ENCODE peak calls at places on chromosome 13, in seven cellular contexts. A, O, S, H, N, Q and P are unnamed samples.
A peak's percentile ranks its signal among the peaks of the same experiment; 100 is the strongest.

GRCh38 chr13:110107568-110108347 is 199.2 kb downstream of the COL4A1 start:
- DNase-seq in A (no peak), O (no peak), S (no peak), H (no peak), N (no peak), Q (no peak), P (no peak)

GRCh38 chr13:50744261-50744660 is 99.2 kb downstream of the DLEU7 start:
- DNase-seq in A (no peak), O (no peak), S (no peak), H (no peak), N (no peak), Q (no peak), P (no peak)

GRCh38 chr13:108322206-108322824 is 52.8 kb downstream of the TNFSF13B start:
- DNase-seq in A (peak; percentile 60), O (no peak), S (peak; percentile 75), H (no peak), N (no peak), Q (peak; percentile 10), P (peak; percentile 59)

GRCh38 chr13:33125821-33126570 is 109.8 kb downstream of the KL start:
- DNase-seq in A (peak; percentile 95), O (peak; percentile 61), S (no peak), H (no peak), N (no peak), Q (peak; percentile 35), P (no peak)

GRCh38 chr13:71218960-71219359 is 648.0 kb downstream of the DACH1 start:
- DNase-seq in A (no peak), O (no peak), S (no peak), H (no peak), N (no peak), Q (no peak), P (no peak)

GRCh38 chr13:73254827-73255226 is 196.0 kb downstream of the KLF5 start:
- DNase-seq in A (no peak), O (no peak), S (no peak), H (no peak), N (no peak), Q (no peak), P (no peak)

GRCh38 chr13:45821861-45822260 is 29.7 kb downstream of the SIAH3 start:
- DNase-seq in A (no peak), O (no peak), S (no peak), H (no peak), N (no peak), Q (no peak), P (no peak)

GRCh38 chr13:35714096-35714495 is 237.6 kb upstream of the MAB21L1 start:
- DNase-seq in A (no peak), O (no peak), S (no peak), H (no peak), N (no peak), Q (no peak), P (no peak)

GRCh38 chr13:106520205-106521004 is 15.1 kb downstream of the EFNB2 start:
- DNase-seq in A (peak; percentile 55), O (no peak), S (peak; percentile 38), H (no peak), N (no peak), Q (no peak), P (peak; percentile 20)

GRCh38 chr13:45206340-45206739 is 5.5 kb upstream of the KCTD4 start:
- DNase-seq in A (peak; percentile 84), O (no peak), S (no peak), H (no peak), N (no peak), Q (peak; percentile 78), P (no peak)

GRCh38 chr13:44406617-44407016 is 33.0 kb downstream of the SERP2 start:
- DNase-seq in A (no peak), O (no peak), S (no peak), H (no peak), N (no peak), Q (no peak), P (no peak)

GRCh38 chr13:113553541-113554332 is 30.8 kb upstream of the TFDP1 start:
- DNase-seq in A (no peak), O (no peak), S (no peak), H (no peak), N (no peak), Q (no peak), P (no peak)

GRCh38 chr13:26681036-26681435 is 79.5 kb downstream of the GPR12 start:
- DNase-seq in A (no peak), O (no peak), S (no peak), H (no peak), N (no peak), Q (no peak), P (no peak)

GRCh38 chr13:25371608-25372274 is at the start of gene ATP8A2:
- DNase-seq in A (no peak), O (no peak), S (no peak), H (no peak), N (no peak), Q (no peak), P (no peak)

GRCh38 chr13:60155978-60156377 is 7.8 kb downstream of the DIAPH3 start:
- DNase-seq in A (peak; percentile 28), O (no peak), S (no peak), H (no peak), N (no peak), Q (no peak), P (no peak)

GRCh38 chr13:41668130-41668757 is 210.9 kb downstream of the RGCC start:
- DNase-seq in A (peak; percentile 97), O (no peak), S (peak; percentile 89), H (no peak), N (no peak), Q (peak; percentile 69), P (peak; percentile 89)

GRCh38 chr13:34942732-34943674 is 933 bp downstream of the NBEA start:
- DNase-seq in A (no peak), O (peak; percentile 24), S (no peak), H (peak; percentile 1), N (no peak), Q (no peak), P (peak; percentile 34)

GRCh38 chr13:98974053-98974452 is 3.8 kb downstream of the DOCK9 start:
- DNase-seq in A (no peak), O (no peak), S (peak; percentile 96), H (no peak), N (no peak), Q (no peak), P (no peak)

GRCh38 chr13:29978211-29978610 is 127.8 kb upstream of the UBL3 start:
- DNase-seq in A (peak; percentile 5), O (no peak), S (no peak), H (no peak), N (no peak), Q (no peak), P (no peak)

GRCh38 chr13:78239681-78240080 is 321.1 kb upstream of the EDNRB start:
- DNase-seq in A (no peak), O (no peak), S (peak; percentile 42), H (no peak), N (no peak), Q (no peak), P (no peak)

GRCh38 chr13:93621051-93621450 is 394.4 kb downstream of the GPC6 start:
- DNase-seq in A (no peak), O (no peak), S (no peak), H (no peak), N (no peak), Q (no peak), P (no peak)

GRCh38 chr13:71522976-71523517 is 344.0 kb downstream of the DACH1 start:
- DNase-seq in A (no peak), O (no peak), S (no peak), H (no peak), N (no peak), Q (no peak), P (no peak)

GRCh38 chr13:46478641-46479040 is 74.3 kb upstream of the LRCH1 start:
- DNase-seq in A (peak; percentile 11), O (no peak), S (no peak), H (no peak), N (no peak), Q (no peak), P (no peak)

GRCh38 chr13:85659493-85659892 is 139.7 kb downstream of the SLITRK6 start:
- DNase-seq in A (peak; percentile 11), O (no peak), S (peak; percentile 46), H (no peak), N (no peak), Q (no peak), P (no peak)

GRCh38 chr13:48801255-48801654 is 147.5 kb downstream of the CYSLTR2 start:
- DNase-seq in A (no peak), O (no peak), S (no peak), H (no peak), N (no peak), Q (no peak), P (no peak)

GRCh38 chr13:98780451-98780850 is 28.0 kb upstream of the SLC15A1 start:
- DNase-seq in A (peak; percentile 26), O (no peak), S (no peak), H (no peak), N (no peak), Q (no peak), P (no peak)

GRCh38 chr13:95924389-95924994 is 128.7 kb downstream of the UGGT2 start:
- DNase-seq in A (peak; percentile 87), O (no peak), S (no peak), H (no peak), N (no peak), Q (peak; percentile 7), P (no peak)

GRCh38 chr13:114049026-114049425 is 75.2 kb upstream of the C13orf46 start:
- DNase-seq in A (no peak), O (no peak), S (no peak), H (peak; percentile 41), N (no peak), Q (no peak), P (no peak)

GRCh38 chr13:46866150-46866549 is 30.7 kb downstream of the HTR2A start:
- DNase-seq in A (peak; percentile 80), O (no peak), S (peak; percentile 97), H (no peak), N (no peak), Q (no peak), P (no peak)

GRCh38 chr13:49877629-49878218 is 58.4 kb downstream of the SPRYD7 start:
- DNase-seq in A (no peak), O (no peak), S (peak; percentile 15), H (no peak), N (no peak), Q (no peak), P (no peak)